ENCODE peak calls at places on chromosomes 12 and 14, in four cellular contexts. M is transverse colon; D is sigmoid colon; W is effector memory CD4-positive, alpha-beta T cell. Y is an unnamed sample.
A peak's percentile ranks its signal among the peaks of the same experiment; 100 is the strongest.

GRCh38 chr12:25648460-25648859 is 95.4 kb upstream of the LMNTD1 start:
- DNase-seq in M (peak; percentile 17), D (peak; percentile 89), W (no peak), Y (peak; percentile 76)

GRCh38 chr12:106101798-106102197 is 37.0 kb downstream of the NUAK1 start:
- DNase-seq in M (no peak), D (no peak), W (no peak), Y (no peak)

GRCh38 chr12:47828967-47829482 is 9.3 kb upstream of the HDAC7 start:
- DNase-seq in D (peak; percentile 96), W (no peak), M (peak; percentile 82), Y (peak; percentile 92)

GRCh38 chr14:56059054-56059453 is 59.2 kb upstream of the PELI2 start:
- DNase-seq in D (no peak), W (no peak), M (no peak), Y (no peak)

GRCh38 chr12:52527121-52527800 is 7.1 kb upstream of the KRT5 start:
- DNase-seq in M (no peak), W (no peak), D (no peak), Y (no peak)

GRCh38 chr12:41663487-41664258 is 475.6 kb downstream of the PDZRN4 start:
- DNase-seq in W (no peak), M (no peak), D (no peak), Y (no peak)

GRCh38 chr12:120618954-120619615 is 21.3 kb upstream of the CABP1 start:
- DNase-seq in W (no peak), M (no peak), D (no peak), Y (no peak)

GRCh38 chr12:44285321-44285720 is 449.4 kb downstream of the TMEM117 start:
- DNase-seq in W (no peak), M (no peak), D (no peak), Y (no peak)

GRCh38 chr14:68757618-68758081 is 35.2 kb downstream of the ZFP36L1 start:
- DNase-seq in W (no peak), D (peak; percentile 75), M (no peak), Y (no peak)

GRCh38 chr14:67461341-67461985 is 27.1 kb downstream of the TMEM229B start:
- DNase-seq in D (no peak), W (no peak), M (no peak), Y (peak; percentile 28)

DNA sequence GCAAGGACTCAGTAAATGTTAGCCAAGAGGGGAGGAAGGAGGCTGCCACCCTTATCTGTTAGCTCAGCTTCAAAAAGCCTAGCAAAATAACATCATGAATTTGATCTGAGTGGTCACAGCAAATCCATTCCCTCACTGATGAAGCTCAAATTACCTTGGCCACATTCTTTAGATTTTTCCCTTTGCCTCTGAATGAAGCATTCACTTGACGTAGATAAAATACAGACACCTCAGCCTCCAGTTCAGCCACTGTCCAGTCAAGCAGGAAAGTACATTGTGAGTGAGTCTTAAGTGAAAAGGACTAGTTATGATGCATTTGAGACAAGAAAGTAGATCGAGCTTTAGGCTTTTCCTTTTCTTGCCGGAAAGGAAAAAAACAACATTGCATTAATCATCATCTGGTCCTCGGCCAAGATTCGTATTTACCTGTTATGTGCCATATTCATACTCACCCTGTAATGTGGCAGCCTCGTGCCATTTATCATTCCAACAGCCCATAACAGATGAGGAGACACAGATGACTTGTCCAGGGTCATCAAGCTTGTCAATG is 146.5 kb downstream of the ETV6 start:
- DNase-seq in W (no peak), D (no peak), M (no peak), Y (no peak)
- H3K27ac ChIP-seq in W (no peak overlapping the region), D (peak overlapping the region; percentile 91), M (peak overlapping the region; percentile 85), Y (peak overlapping the region; percentile 64)

GRCh38 chr12:55974308-55974724 is 438 bp downstream of the RAB5B start:
- DNase-seq in D (peak; percentile 82), M (peak; percentile 66), W (no peak), Y (peak; percentile 63)

GRCh38 chr12:55972906-55973597 is 826 bp upstream of the RAB5B start:
- DNase-seq in M (peak; percentile 18), W (no peak), D (no peak), Y (no peak)

GRCh38 chr12:55970775-55971174 is 3.1 kb upstream of the RAB5B start:
- DNase-seq in M (no peak), W (no peak), D (no peak), Y (no peak)

GRCh38 chr12:55973598-55974307 is at the start of gene RAB5B:
- DNase-seq in M (peak; percentile 99), W (peak; percentile 96), D (peak; percentile 100), Y (peak; percentile 99)

DNA sequence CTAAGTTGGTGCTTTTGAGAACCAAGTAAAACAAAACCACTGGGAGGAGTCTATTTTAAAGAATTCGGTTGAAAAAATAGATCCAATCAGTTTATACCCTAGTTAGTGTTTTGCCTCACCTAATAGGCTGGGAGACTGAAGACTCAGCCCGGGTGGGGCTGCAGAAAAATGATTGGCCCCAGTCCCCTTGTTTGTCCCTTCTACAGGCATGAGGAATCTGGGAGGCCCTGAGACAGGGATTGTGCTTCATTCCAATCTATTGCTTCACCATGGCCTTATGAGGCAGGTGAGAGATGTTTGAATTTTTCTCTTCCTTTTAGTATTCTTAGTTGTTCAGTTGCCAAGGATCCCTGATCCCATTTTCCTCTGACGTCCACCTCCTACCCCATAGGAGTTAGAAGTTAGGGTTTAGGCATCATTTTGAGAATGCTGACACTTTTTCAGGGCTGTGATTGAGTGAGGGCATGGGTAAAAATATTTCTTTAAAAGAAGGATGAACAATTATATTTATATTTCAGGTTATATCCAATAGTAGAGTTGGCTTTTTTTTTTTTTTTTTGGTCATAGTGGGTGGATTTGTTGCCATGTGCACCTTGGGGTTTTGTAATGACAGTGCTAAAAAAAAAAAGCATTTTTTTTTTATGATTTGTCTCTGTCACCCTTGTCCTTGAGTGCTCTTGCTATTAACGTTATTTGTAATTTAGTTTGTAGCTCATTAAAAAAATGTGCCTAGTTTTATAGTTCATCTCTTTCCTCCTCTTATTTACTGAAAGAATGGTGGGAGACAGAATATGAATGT is 1.6 kb upstream of the RAB5B start:
- DNase-seq in D (peak; percentile 40), W (no peak), M (no peak), Y (no peak)
- H3K4me3 ChIP-seq in D (peak overlapping the region; percentile 54), W (peak overlapping the region; percentile 57), M (no peak overlapping the region), Y (peak overlapping the region; percentile 71)

DNA sequence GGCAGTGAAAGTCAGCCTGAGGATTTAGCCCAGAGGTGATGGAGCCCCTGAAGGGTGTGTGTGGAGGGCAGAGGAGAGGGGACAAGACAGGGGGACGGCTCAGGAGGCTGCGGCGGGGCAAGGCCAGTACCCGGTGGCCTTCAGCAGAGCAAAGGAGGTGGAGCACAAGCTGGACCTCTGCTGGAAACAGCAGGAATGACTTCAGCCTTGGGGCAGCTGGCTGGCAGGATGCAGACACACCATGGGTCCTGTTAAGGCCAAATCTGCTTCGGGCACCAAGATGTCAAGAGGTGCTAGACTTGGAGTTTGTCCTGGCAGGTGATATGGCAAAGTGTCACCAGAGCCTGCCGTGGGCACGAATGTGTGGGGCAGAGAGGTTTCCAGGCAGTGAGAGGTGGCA is 92.1 kb downstream of the LGMN start:
- DNase-seq in D (no peak), W (no peak), M (no peak), Y (no peak)
- H3K4me1 ChIP-seq in D (peaks cover 37% of the 10 kb centered on the region), W (peaks cover 41% of the 10 kb centered on the region), M (no peaks in the 10 kb centered on the region), Y (no peaks in the 10 kb centered on the region)

GRCh38 chr12:3186546-3187237 is 109.5 kb downstream of the TSPAN9 start:
- DNase-seq in D (no peak), M (no peak), W (no peak), Y (no peak)
- H3K27ac ChIP-seq in D (no peak overlapping the region), M (no peak overlapping the region), W (no peak overlapping the region), Y (no peak overlapping the region)

GRCh38 chr12:118120579-118121363 is 15.2 kb upstream of the PEBP1 start:
- DNase-seq in D (peak; percentile 84), M (peak; percentile 85), W (peak; percentile 39), Y (peak; percentile 76)
- H3K4me3 ChIP-seq in D (no peak overlapping the region), M (no peak overlapping the region), W (no peak overlapping the region), Y (no peak overlapping the region)

GRCh38 chr12:94198872-94199271 is 50.5 kb downstream of the PLXNC1 start:
- DNase-seq in M (no peak), D (no peak), W (no peak), Y (no peak)
- H3K4me1 ChIP-seq in M (no peaks in the 10 kb centered on the region), D (no peaks in the 10 kb centered on the region), W (peaks cover 8% of the 10 kb centered on the region), Y (no peaks in the 10 kb centered on the region)

GRCh38 chr12:11723993-11724392 is 74.5 kb downstream of the ETV6 start:
- DNase-seq in D (no peak), M (no peak), W (no peak), Y (no peak)
- H3K27ac ChIP-seq in D (peak overlapping the region; percentile 70), M (peak overlapping the region; percentile 53), W (no peak overlapping the region), Y (peak overlapping the region; percentile 88)

DNA sequence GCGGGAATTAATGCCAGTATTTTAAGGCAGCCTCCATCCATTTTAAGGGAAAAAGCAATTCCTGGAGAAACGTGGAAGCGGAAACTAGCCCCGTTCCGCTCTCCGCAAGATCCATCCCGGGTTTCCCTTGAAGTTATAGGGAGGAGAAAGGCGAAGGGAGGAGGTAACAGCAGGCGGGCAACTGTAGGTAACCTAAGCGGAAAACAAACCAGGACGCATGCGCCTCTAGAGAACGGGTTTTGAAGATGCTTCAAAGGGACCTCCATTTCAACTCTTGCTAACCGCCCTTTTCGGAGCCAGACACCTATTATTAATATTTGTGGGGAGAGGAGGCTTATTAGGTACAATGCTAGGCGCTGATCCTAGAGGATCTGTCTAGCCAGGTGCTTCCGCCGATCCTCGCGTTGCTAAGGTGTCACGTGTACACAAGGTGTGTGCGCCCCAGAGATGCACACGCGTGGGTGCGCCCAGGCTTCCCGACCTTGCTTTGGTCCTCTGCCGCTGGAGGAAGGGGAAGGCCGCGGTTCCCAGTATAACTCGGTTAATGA is 6.2 kb downstream of the TBX5 start:
- DNase-seq in D (peak; percentile 35), W (no peak), M (no peak), Y (no peak)
- H3K4me3 ChIP-seq in D (no peak overlapping the region), W (no peak overlapping the region), M (no peak overlapping the region), Y (no peak overlapping the region)

GRCh38 chr12:6181583-6182278 is 18.5 kb upstream of the CD9 start:
- DNase-seq in D (peak; percentile 59), M (no peak), W (no peak), Y (no peak)
- H3K4me1 ChIP-seq in D (peaks cover 44% of the 10 kb centered on the region), M (peaks cover 32% of the 10 kb centered on the region), W (no peaks in the 10 kb centered on the region), Y (peaks cover 6% of the 10 kb centered on the region)

Y was measured in breast epithelium.